ENCODE peak calls at places on chromosomes 12 and 14, in seven cellular contexts. A is DND-41; C is heart left ventricle; O is activated CD8-positive, alpha-beta T cell treated with anti-CD3 and anti-CD28 coated beads for 36 hours; I is A549; R is HepG2; G is T-helper 17 cell. U is an unnamed sample.

GRCh38 chr12:20144341-20144740 is 224.0 kb upstream of the PDE3A start:
- ATAC-seq in A (no peak), C (no peak), O (no peak), I (no peak), R (no peak), G (no peak), U (no peak)

GRCh38 chr12:46516238-46516932 is 143.8 kb upstream of the SLC38A2 start:
- ATAC-seq in A (no peak), C (no peak), O (no peak), I (no peak), R (no peak), G (no peak), U (no peak)

GRCh38 chr12:57726151-57726883 is 12.2 kb downstream of the AGAP2 start:
- ATAC-seq in A (no peak), C (peak; percentile 82), O (peak; percentile 50), I (peak; percentile 95), R (peak; percentile 93), G (peak; percentile 62), U (peak; percentile 72)

GRCh38 chr12:42474391-42474790 is 115.2 kb downstream of the PRICKLE1 start:
- ATAC-seq in A (no peak), C (peak; percentile 57), O (peak; percentile 37), I (no peak), R (no peak), G (no peak), U (no peak)

GRCh38 chr12:49667319-49668090 is 39.7 kb downstream of the FMNL3 start:
- ATAC-seq in A (no peak), C (no peak), O (peak; percentile 46), I (no peak), R (no peak), G (no peak), U (no peak)

GRCh38 chr14:67461341-67461985 is 27.1 kb downstream of the TMEM229B start:
- ATAC-seq in A (no peak), C (peak; percentile 16), O (no peak), I (no peak), R (no peak), G (no peak), U (no peak)

GRCh38 chr12:109764776-109765492 is 51.3 kb downstream of the FAM222A start:
- ATAC-seq in A (no peak), C (no peak), O (no peak), I (no peak), R (no peak), G (no peak), U (no peak)

GRCh38 chr12:51913071-51914033 is 6.0 kb downstream of the ACVRL1 start:
- ATAC-seq in A (no peak), C (no peak), O (no peak), I (peak; percentile 37), R (peak; percentile 24), G (no peak), U (no peak)

GRCh38 chr12:55932546-55932919 is 1.6 kb downstream of the DGKA start:
- ATAC-seq in A (no peak), C (no peak), O (no peak), I (peak; percentile 2), R (no peak), G (peak; percentile 24), U (peak; percentile 57)

GRCh38 chr14:31969371-31969770 is 107.7 kb upstream of the ARHGAP5 start:
- ATAC-seq in A (no peak), C (no peak), O (no peak), I (no peak), R (no peak), G (no peak), U (no peak)

GRCh38 chr12:39595923-39596322 is 23.7 kb downstream of the ABCD2 start:
- ATAC-seq in A (no peak), C (no peak), O (no peak), I (no peak), R (no peak), G (no peak), U (no peak)

GRCh38 chr12:55737581-55738112 is 5.3 kb upstream of the GDF11 start:
- ATAC-seq in A (peak; percentile 32), C (peak; percentile 20), O (peak; percentile 14), I (peak; percentile 10), R (peak; percentile 46), G (no peak), U (peak; percentile 4)

GRCh38 chr14:98171654-98172053 is 1100.3 kb downstream of the BCL11B start:
- ATAC-seq in A (no peak), C (no peak), O (peak; percentile 8), I (no peak), R (no peak), G (no peak), U (no peak)

GRCh38 chr14:98962118-98962517 is 309.9 kb downstream of the BCL11B start:
- ATAC-seq in A (no peak), C (no peak), O (no peak), I (no peak), R (no peak), G (no peak), U (no peak)

GRCh38 chr12:48044396-48044795 is 40.1 kb upstream of the COL2A1 start:
- ATAC-seq in A (no peak), C (no peak), O (no peak), I (no peak), R (no peak), G (no peak), U (no peak)

GRCh38 chr12:132018193-132018916 is 68.6 kb downstream of the EP400 start:
- ATAC-seq in A (no peak), C (no peak), O (no peak), I (no peak), R (no peak), G (no peak), U (no peak)

GRCh38 chr14:102929349-102930137 is 7.1 kb downstream of the AMN start:
- ATAC-seq in A (no peak), C (peak; percentile 14), O (no peak), I (no peak), R (no peak), G (no peak), U (no peak)

GRCh38 chr14:30464481-30464880 is 94.5 kb upstream of the G2E3 start:
- ATAC-seq in A (no peak), C (no peak), O (no peak), I (no peak), R (no peak), G (no peak), U (no peak)

GRCh38 chr12:103809154-103809553 is 31.9 kb downstream of the NT5DC3 start:
- ATAC-seq in A (no peak), C (no peak), O (no peak), I (no peak), R (no peak), G (no peak), U (no peak)

GRCh38 chr12:12564911-12565310 is 2.2 kb upstream of the DUSP16 start:
- ATAC-seq in A (no peak), C (no peak), O (no peak), I (no peak), R (no peak), G (no peak), U (no peak)

GRCh38 chr12:20883288-20883687 is 72.8 kb downstream of the SLCO1B3 start:
- ATAC-seq in A (no peak), C (peak; percentile 73), O (no peak), I (peak; percentile 75), R (no peak), G (no peak), U (no peak)

GRCh38 chr12:27511031-27511722 is 12.8 kb upstream of the PPFIBP1 start:
- ATAC-seq in A (no peak), C (peak; percentile 70), O (no peak), I (no peak), R (no peak), G (no peak), U (no peak)

U was measured in stimulated activated memory B cell treated with anti-CD40 and anti-IgM and Interleukin-4, amounts not matched to agents 10 μg/mL and 1 μg/mL and 100 μg/mL, for 72 hours.